ENCODE peak calls at places on chromosomes 16 and 17, in four cellular contexts. M is fibroblast of lung, Y is GM06990, F is PC-3. V is an unnamed sample.

GRCh38 chr16:72468582-72468981 is 296.6 kb upstream of the PMFBP1 start:
- DNase-seq in F (no peak), Y (no peak), M (peak; percentile 49), V (no peak)

GRCh38 chr17:3980381-3980975 is 16.2 kb upstream of the ATP2A3 start:
- DNase-seq in Y (no peak), F (no peak), M (no peak), V (no peak)

GRCh38 chr17:7588553-7589203 is 1.2 kb downstream of the SOX15 start:
- DNase-seq in Y (no peak), F (no peak), M (no peak), V (no peak)

GRCh38 chr17:70184770-70185169 is 15.4 kb downstream of the KCNJ2 start:
- DNase-seq in M (peak; percentile 68), F (peak; percentile 88), Y (no peak), V (no peak)

GRCh38 chr17:57889892-57890856 is 40.3 kb upstream of the MRPS23 start:
- DNase-seq in M (peak; percentile 76), F (peak; percentile 98), Y (no peak), V (peak; percentile 88)

GRCh38 chr17:74410001-74410443 is 21.9 kb upstream of the GPRC5C start:
- DNase-seq in F (no peak), M (no peak), Y (no peak), V (no peak)

GRCh38 chr17:67362173-67362572 is 4.2 kb downstream of the PSMD12 start:
- DNase-seq in Y (no peak), F (no peak), M (no peak), V (no peak)

GRCh38 chr17:67055811-67056745 is 11.7 kb downstream of the CACNG1 start:
- DNase-seq in M (no peak), F (no peak), Y (no peak), V (no peak)

GRCh38 chr16:27892879-27893278 is 170.6 kb downstream of the GSG1L start:
- DNase-seq in F (no peak), M (peak; percentile 1), Y (no peak), V (no peak)

GRCh38 chr17:35294756-35295155 is 51.9 kb downstream of the SLFN5 start:
- DNase-seq in M (no peak), F (no peak), Y (no peak), V (no peak)

GRCh38 chr16:66494916-66495315 is 55.0 kb downstream of the TK2 start:
- DNase-seq in Y (no peak), F (no peak), M (no peak), V (no peak)

GRCh38 chr16:10668322-10669045 is 26.2 kb downstream of the TEKT5 start:
- DNase-seq in Y (peak; percentile 19), M (peak; percentile 10), F (peak; percentile 45), V (no peak)

GRCh38 chr16:2775317-2775716 is 1.8 kb downstream of the ELOB start:
- DNase-seq in Y (no peak), F (no peak), M (no peak), V (no peak)

GRCh38 chr16:2777231-2777902 is at the start of gene ELOB:
- DNase-seq in Y (peak; percentile 92), M (peak; percentile 72), F (peak; percentile 73), V (peak; percentile 87)

GRCh38 chr16:2774161-2774891 is 2.8 kb downstream of the ELOB start:
- DNase-seq in M (no peak), F (no peak), Y (no peak), V (no peak)

GRCh38 chr16:2776500-2777139 is 460 bp downstream of the ELOB start:
- DNase-seq in Y (peak; percentile 63), F (peak; percentile 15), M (no peak), V (peak; percentile 88)

DNA sequence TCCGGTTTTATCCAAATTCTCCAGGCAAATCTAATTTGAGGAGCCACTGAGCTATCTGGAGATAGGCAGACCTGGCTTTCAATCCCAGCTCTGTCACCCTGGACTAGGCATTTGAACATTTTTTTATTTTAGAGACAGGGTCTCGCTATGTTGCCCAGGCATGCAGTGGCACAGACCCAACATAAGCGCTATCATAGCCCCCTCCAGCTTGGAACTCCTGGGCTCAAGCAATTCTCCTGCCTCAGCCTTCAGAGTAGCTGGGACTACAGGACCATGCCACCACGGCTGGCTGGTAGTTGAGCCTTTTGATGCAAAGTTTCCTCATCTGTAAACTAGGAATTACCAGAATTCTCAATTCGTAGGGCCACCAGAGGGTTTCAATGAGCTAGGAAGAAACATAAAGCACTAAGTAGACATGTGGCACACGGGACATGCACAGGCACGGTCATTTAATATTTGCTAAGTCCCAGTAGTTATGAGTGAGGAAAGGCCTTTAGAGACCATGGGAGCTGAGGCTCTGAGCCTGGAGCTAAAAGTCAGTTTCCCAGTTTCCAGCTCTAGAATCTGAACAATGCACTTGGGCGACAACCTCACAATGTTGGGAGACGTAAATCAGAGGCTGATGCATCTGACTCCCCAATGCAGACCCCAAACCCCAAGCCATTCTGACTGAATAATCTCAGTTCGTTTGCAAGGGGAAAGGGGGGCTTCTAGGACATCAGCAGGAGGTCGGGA is 1.1 kb downstream of the ELOB start:
- DNase-seq in M (no peak), F (no peak), Y (no peak), V (no peak)
- TF ChIP-seq CTCF in M (no peak), F (no peak), Y (no peak), V (no peak)

GRCh38 chr16:82735176-82735575 is 108.4 kb downstream of the CDH13 start:
- DNase-seq in M (peak; percentile 13), F (no peak), Y (no peak), V (no peak)

GRCh38 chr16:82741073-82741615 is 114.4 kb downstream of the CDH13 start:
- DNase-seq in M (peak; percentile 66), F (peak; percentile 1), Y (no peak), V (no peak)

GRCh38 chr16:82735696-82736095 is 108.9 kb downstream of the CDH13 start:
- DNase-seq in M (peak; percentile 80), Y (peak; percentile 38), F (no peak), V (no peak)

GRCh38 chr16:82736161-82736697 is 109.5 kb downstream of the CDH13 start:
- DNase-seq in M (no peak), Y (peak; percentile 12), F (no peak), V (no peak)

GRCh38 chr16:82738699-82739098 is 111.9 kb downstream of the CDH13 start:
- DNase-seq in Y (no peak), M (no peak), F (peak; percentile 4), V (no peak)
- TF ChIP-seq CTCF in Y (peak; percentile 49), M (peak; percentile 35), F (peak; percentile 39), V (no peak)

DNA sequence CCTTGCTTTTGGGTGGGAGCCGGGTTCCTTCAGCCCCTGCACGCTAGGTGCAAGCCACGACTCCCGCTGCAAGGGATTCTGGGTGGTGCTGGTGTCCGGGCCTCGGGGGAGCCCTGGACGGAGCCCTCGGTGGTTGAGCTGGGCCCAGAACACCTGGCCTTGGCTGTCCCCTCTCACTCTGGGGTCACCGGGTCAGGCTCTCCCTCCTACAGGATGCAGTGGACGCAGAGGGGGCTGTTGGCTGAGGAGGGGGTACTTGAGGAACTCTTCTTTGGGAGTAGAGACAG is 27.9 kb upstream of the SLC38A10 start:
- DNase-seq in F (no peak), Y (no peak), M (no peak), V (no peak)
- TF ChIP-seq CTCF in F (no peak), Y (no peak), M (no peak), V (no peak)

DNA sequence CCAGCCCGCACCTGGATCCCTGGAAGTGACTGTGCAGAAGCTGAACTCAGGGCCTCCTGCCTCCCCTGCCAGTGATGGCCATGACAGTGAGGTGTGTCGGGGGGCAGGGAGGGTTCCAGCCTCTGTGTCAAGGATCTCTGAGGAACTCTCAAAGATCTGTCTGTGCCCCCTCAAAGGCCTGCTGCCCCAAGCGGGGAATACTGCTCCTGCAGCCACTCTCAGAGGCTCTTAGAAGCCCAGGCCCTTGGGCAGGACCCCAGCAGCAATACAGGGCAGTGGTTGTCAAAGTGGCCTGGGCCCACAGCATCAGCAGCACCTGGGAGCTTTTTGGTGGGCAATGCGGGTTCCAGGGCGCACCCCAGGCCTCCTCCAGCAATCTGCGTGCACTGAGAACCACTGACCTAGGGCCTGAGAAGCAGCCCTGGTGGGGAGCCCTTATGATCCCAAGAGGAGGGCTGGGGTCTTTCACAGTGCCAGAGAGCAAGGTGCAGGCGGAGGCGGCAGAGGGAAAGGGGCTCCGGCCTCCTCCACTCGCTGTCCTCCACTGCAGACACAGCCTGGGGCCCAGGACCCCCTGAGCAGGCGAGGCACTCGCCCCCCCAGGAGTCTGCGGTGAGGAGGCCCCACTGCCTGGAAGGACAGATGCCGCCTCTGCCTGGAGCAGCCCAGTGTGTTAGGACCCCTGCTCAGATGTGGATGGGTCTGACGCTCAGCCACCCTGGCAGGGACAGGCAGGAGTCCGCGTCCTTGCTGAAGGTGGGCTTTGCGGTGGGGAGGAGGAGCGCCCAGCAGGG is 42.1 kb downstream of the ENGASE start:
- DNase-seq in F (no peak), Y (no peak), M (no peak), V (no peak)
- TF ChIP-seq CTCF in F (no peak), Y (no peak), M (no peak), V (no peak)

V was measured in left lung.